ENCODE peak calls at places on chromosomes 16 and 17, in four cellular contexts. X, R, P and T are unnamed samples.

GRCh38 chr17:64032081-64032480 is 11.6 kb upstream of the ICAM2 start:
- DNase-seq in R (peak; percentile 34), X (peak; percentile 33), P (no peak), T (no peak)

GRCh38 chr16:88759976-88760350 is 25.1 kb downstream of the PIEZO1 start:
- DNase-seq in P (no peak), R (no peak), X (no peak), T (no peak)

GRCh38 chr16:78096386-78096785 is 3.1 kb upstream of the WWOX start:
- DNase-seq in X (peak; percentile 55), P (no peak), R (peak; percentile 33), T (no peak)

GRCh38 chr16:56606071-56606687 is 2.2 kb upstream of the MT2A start:
- DNase-seq in P (no peak), R (no peak), X (peak; percentile 85), T (no peak)

GRCh38 chr17:45775576-45776011 is 8.5 kb upstream of the CRHR1 start:
- DNase-seq in R (no peak), X (peak; percentile 46), P (peak; percentile 42), T (no peak)

GRCh38 chr17:79017546-79017945 is 6.4 kb upstream of the C1QTNF1 start:
- DNase-seq in R (no peak), X (no peak), P (no peak), T (no peak)

GRCh38 chr16:74298104-74298503 is 1.5 kb downstream of the PSMD7 start:
- DNase-seq in R (no peak), X (peak; percentile 71), P (no peak), T (no peak)

GRCh38 chr16:20944861-20945390 is 44.4 kb downstream of the LYRM1 start:
- DNase-seq in P (no peak), R (peak; percentile 31), X (peak; percentile 25), T (no peak)

GRCh38 chr17:82623707-82624106 is 24.5 kb downstream of the WDR45B start:
- DNase-seq in R (no peak), X (no peak), P (no peak), T (no peak)

GRCh38 chr17:77213778-77214132 is 73.0 kb downstream of the SEC14L1 start:
- DNase-seq in P (no peak), R (no peak), X (no peak), T (no peak)

GRCh38 chr17:38861399-38861843 is 7.9 kb upstream of the RPL23 start:
- DNase-seq in P (no peak), X (no peak), R (peak; percentile 74), T (peak; percentile 69)

GRCh38 chr16:68416057-68417046 is 32.0 kb downstream of the SMPD3 start:
- DNase-seq in P (peak; percentile 14), R (no peak), X (peak; percentile 47), T (no peak)

GRCh38 chr16:55464375-55464774 is 14.6 kb upstream of the MMP2 start:
- DNase-seq in X (no peak), R (no peak), P (no peak), T (no peak)

GRCh38 chr17:28505986-28506665 is at the start of gene FOXN1:
- DNase-seq in X (no peak), R (no peak), P (no peak), T (no peak)

GRCh38 chr17:17809527-17810373 is 27.0 kb downstream of the SREBF1 start:
- DNase-seq in P (peak; percentile 42), R (peak; percentile 64), X (no peak), T (no peak)
- H3K4me3 ChIP-seq in P (no peak overlapping the region), R (no peak overlapping the region), X (no peak overlapping the region), T (no peak overlapping the region)

GRCh38 chr16:52022177-52022576 is 524.8 kb downstream of the TOX3 start:
- DNase-seq in R (no peak), P (no peak), X (no peak), T (no peak)

DNA sequence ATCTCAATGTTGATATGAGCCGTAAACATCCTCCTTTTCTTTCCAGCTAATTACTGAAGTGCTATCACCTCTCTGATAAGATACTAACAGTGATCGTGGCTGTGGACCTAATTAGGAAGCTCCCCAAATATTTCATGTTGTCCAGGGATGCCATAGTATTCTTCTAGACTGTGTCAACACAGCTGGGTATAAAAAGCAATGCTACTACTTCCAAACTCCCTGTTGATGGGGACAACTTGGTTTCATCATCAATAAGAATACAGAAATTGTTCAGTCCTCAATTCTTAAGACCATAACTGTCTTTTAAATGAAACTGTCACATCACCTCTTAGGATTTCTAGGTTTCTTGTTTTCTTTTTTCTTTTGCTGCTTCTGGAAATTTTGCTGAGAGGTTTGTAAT is 530.6 kb downstream of the TOX3 start:
- DNase-seq in X (no peak), R (no peak), P (no peak), T (no peak)
- H3K4me3 ChIP-seq in X (no peak overlapping the region), R (no peak overlapping the region), P (no peak overlapping the region), T (no peak overlapping the region)

DNA sequence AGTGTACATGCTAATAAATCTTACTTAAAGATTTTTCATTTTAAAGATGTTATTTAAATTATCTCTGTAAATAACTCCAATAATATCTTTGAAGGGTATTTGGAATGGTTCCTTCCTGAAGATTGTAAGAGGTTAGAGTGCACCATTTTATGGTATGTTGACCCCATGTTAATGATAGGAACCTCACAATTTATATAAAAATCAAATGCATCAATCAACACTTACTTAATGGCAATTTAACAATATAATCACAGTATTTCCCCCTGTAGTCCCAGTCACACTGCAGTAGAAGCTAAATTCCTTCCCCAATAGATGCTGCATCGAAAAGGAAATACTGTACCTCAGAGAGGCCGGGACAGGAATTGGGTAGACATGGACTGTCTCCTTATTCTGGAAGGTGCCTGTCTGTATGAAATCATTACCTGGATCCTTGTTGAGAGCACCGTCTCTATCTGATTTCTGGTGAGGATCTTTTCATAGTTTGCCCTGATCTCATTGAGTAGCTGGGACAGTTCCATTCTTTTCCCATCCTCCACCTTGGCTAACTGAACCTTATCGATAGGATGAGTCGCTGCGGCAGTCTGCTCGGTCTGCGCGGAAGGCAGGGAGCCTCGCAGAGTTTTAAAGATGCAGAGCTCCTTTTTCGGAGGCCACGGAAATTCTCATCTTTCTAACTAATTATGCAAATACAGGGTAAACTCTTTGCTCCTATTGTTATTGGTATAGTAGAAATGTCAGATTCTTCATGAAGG is at the start of gene KRT222:
- DNase-seq in P (no peak), X (no peak), R (no peak), T (no peak)
- H3K4me3 ChIP-seq in P (no peak within 1 kb of the TSS), X (no peak within 1 kb of the TSS), R (no peak within 1 kb of the TSS), T (no peak within 1 kb of the TSS)

GRCh38 chr17:21143695-21144094 is 16.9 kb downstream of the DHRS7B start:
- DNase-seq in X (no peak), R (no peak), P (no peak), T (no peak)

GRCh38 chr17:21146362-21147021 is 19.7 kb downstream of the DHRS7B start:
- DNase-seq in R (no peak), X (no peak), P (no peak), T (no peak)

GRCh38 chr17:21140911-21141310 is 14.1 kb downstream of the DHRS7B start:
- DNase-seq in P (no peak), X (no peak), R (no peak), T (no peak)
- H3K4me3 ChIP-seq in P (no peak overlapping the region), X (no peak overlapping the region), R (no peak overlapping the region), T (no peak overlapping the region)

GRCh38 chr17:42898147-42898807 is 2.3 kb upstream of the G6PC1 start:
- DNase-seq in P (no peak), X (no peak), R (no peak), T (no peak)
- H3K4me3 ChIP-seq in P (no peak overlapping the region), X (no peak overlapping the region), R (no peak overlapping the region), T (no peak overlapping the region)